ENCODE peak calls at places on chromosomes 11 and 22, in seven cellular contexts. Q is HFF-Myc, Z is AG10803, P is GM03348, D is testis, E is NCI-H2107, W is AG08395. Y is an unnamed sample.

GRCh38 chr11:47257518-47258316 is at the start of gene NR1H3:
- DNase-seq in Z (peak; percentile 56), Q (peak; percentile 55), W (peak; percentile 65), D (peak; percentile 72), P (peak; percentile 81), E (no peak), Y (no peak)

GRCh38 chr22:39596601-39597000 is 26.0 kb downstream of the CACNA1I start:
- DNase-seq in P (no peak), Q (no peak), W (no peak), D (no peak), E (no peak), Z (no peak), Y (no peak)

GRCh38 chr11:110711776-110712642 is at the start of gene ARHGAP20:
- DNase-seq in E (peak; percentile 13), P (peak; percentile 93), D (peak; percentile 89), W (peak; percentile 73), Q (no peak), Z (peak; percentile 33), Y (peak; percentile 28)

GRCh38 chr11:65504671-65505433 is 6.0 kb downstream of the MALAT1 start:
- DNase-seq in D (no peak), E (no peak), Q (peak; percentile 14), Z (peak; percentile 50), W (no peak), P (no peak), Y (no peak)

GRCh38 chr11:122201126-122201525 is 85.1 kb upstream of the BLID start:
- DNase-seq in Q (no peak), E (no peak), D (no peak), W (no peak), Z (no peak), P (no peak), Y (no peak)

GRCh38 chr11:12824281-12825041 is 150.2 kb downstream of the TEAD1 start:
- DNase-seq in P (no peak), Z (no peak), E (no peak), Q (no peak), D (peak; percentile 41), W (no peak), Y (no peak)

GRCh38 chr22:43637267-43637666 is 174.8 kb downstream of the EFCAB6 start:
- DNase-seq in Z (no peak), E (no peak), D (no peak), P (no peak), W (no peak), Q (no peak), Y (no peak)

GRCh38 chr11:12284321-12285050 is 92.9 kb upstream of the PARVA start:
- DNase-seq in Z (peak; percentile 82), W (peak; percentile 39), E (no peak), P (peak; percentile 37), Q (peak; percentile 50), D (peak; percentile 15), Y (no peak)

GRCh38 chr11:46640034-46640788 is 22.9 kb downstream of the ATG13 start:
- DNase-seq in Q (no peak), Z (no peak), P (no peak), D (no peak), W (no peak), E (no peak), Y (no peak)

GRCh38 chr11:18310800-18311340 is 11.1 kb downstream of the HPS5 start:
- DNase-seq in W (no peak), P (no peak), Z (peak; percentile 68), D (no peak), E (no peak), Q (no peak), Y (no peak)

GRCh38 chr11:75820636-75821035 is 5.6 kb downstream of the UVRAG start:
- DNase-seq in W (no peak), Q (no peak), Z (peak; percentile 49), D (no peak), P (no peak), E (no peak), Y (no peak)

GRCh38 chr11:76658651-76659650 is 11.6 kb downstream of the LRRC32 start:
- DNase-seq in W (no peak), E (no peak), Z (no peak), D (no peak), Q (no peak), P (no peak), Y (no peak)

GRCh38 chr11:78841451-78842060 is 266.9 kb upstream of the NARS2 start:
- DNase-seq in E (no peak), Z (no peak), P (peak; percentile 21), D (no peak), Q (no peak), W (no peak), Y (no peak)

GRCh38 chr11:84372366-84372765 is 1086.2 kb upstream of the CCDC90B start:
- DNase-seq in Q (no peak), W (no peak), E (no peak), P (no peak), D (no peak), Z (no peak), Y (no peak)

GRCh38 chr11:122850076-122850631 is 11.9 kb downstream of the CRTAM start:
- DNase-seq in Z (no peak), D (no peak), P (peak; percentile 13), E (no peak), Q (no peak), W (peak; percentile 15), Y (no peak)

GRCh38 chr11:69220581-69221051 is 64.9 kb downstream of the SMIM38 start:
- DNase-seq in D (peak; percentile 7), Q (no peak), W (no peak), P (peak; percentile 70), E (no peak), Z (peak; percentile 68), Y (no peak)